ENCODE peak calls at places on chromosomes 13 and 19, in four cellular contexts. One of them, this sample, is unnamed.

GRCh38 chr19:10984166-10984735 is 23.4 kb downstream of the SMARCA4 start:
- DNase-seq in OCI-LY7: no peak
- DNase-seq in uterus: no peak
- DNase-seq in body of pancreas: no peak
- DNase-seq in this sample: no peak

GRCh38 chr13:59409211-59409610 is 754.5 kb downstream of the DIAPH3 start:
- DNase-seq in OCI-LY7: no peak
- DNase-seq in body of pancreas: peak
- DNase-seq in uterus: no peak
- DNase-seq in this sample: no peak

GRCh38 chr13:105907319-105908019 is 628.0 kb downstream of the EFNB2 start:
- DNase-seq in body of pancreas: no peak
- DNase-seq in OCI-LY7: no peak
- DNase-seq in uterus: no peak
- DNase-seq in this sample: no peak

GRCh38 chr19:4577020-4577782 is 17.7 kb upstream of the SEMA6B start:
- DNase-seq in body of pancreas: no peak
- DNase-seq in uterus: no peak
- DNase-seq in OCI-LY7: no peak
- DNase-seq in this sample: no peak

GRCh38 chr19:40270362-40271089 is 14.6 kb downstream of the AKT2 start:
- DNase-seq in uterus: no peak
- DNase-seq in body of pancreas: no peak
- DNase-seq in OCI-LY7: no peak
- DNase-seq in this sample: no peak

GRCh38 chr13:76980075-76980718 is 11.7 kb upstream of the CLN5 start:
- DNase-seq in OCI-LY7: peak
- DNase-seq in uterus: peak
- DNase-seq in body of pancreas: peak
- DNase-seq in this sample: no peak

GRCh38 chr13:75787249-75787940 is 151.3 kb downstream of the LMO7 start:
- DNase-seq in OCI-LY7: no peak
- DNase-seq in uterus: no peak
- DNase-seq in body of pancreas: no peak
- DNase-seq in this sample: no peak

GRCh38 chr19:38508507-38508906 is 75.0 kb downstream of the RYR1 start:
- DNase-seq in uterus: no peak
- DNase-seq in OCI-LY7: no peak
- DNase-seq in body of pancreas: no peak
- DNase-seq in this sample: no peak

GRCh38 chr19:35400773-35401100 is 29.9 kb downstream of the GPR42 start:
- DNase-seq in OCI-LY7: no peak
- DNase-seq in body of pancreas: no peak
- DNase-seq in uterus: no peak
- DNase-seq in this sample: no peak

GRCh38 chr13:111165189-111165588 is 50.1 kb downstream of the ARHGEF7 start:
- DNase-seq in uterus: no peak
- DNase-seq in OCI-LY7: no peak
- DNase-seq in body of pancreas: no peak
- DNase-seq in this sample: no peak

GRCh38 chr19:31334849-31335624 is 14.2 kb downstream of the TSHZ3 start:
- DNase-seq in uterus: peak
- DNase-seq in body of pancreas: no peak
- DNase-seq in OCI-LY7: no peak
- DNase-seq in this sample: no peak

GRCh38 chr19:13001502-13002388 is 6.5 kb downstream of the NFIX start:
- DNase-seq in body of pancreas: peak
- DNase-seq in uterus: peak
- DNase-seq in OCI-LY7: no peak
- DNase-seq in this sample: no peak

GRCh38 chr13:111253334-111253872 is 67.0 kb upstream of the TEX29 start:
- DNase-seq in body of pancreas: no peak
- DNase-seq in OCI-LY7: no peak
- DNase-seq in uterus: no peak
- DNase-seq in this sample: no peak

GRCh38 chr13:48318014-48318713 is 14.6 kb downstream of the RB1 start:
- DNase-seq in OCI-LY7: no peak
- DNase-seq in uterus: no peak
- DNase-seq in body of pancreas: peak
- DNase-seq in this sample: no peak

GRCh38 chr19:46902402-46902766 is 41.6 kb downstream of the ARHGAP35 start:
- DNase-seq in OCI-LY7: no peak
- DNase-seq in body of pancreas: peak
- DNase-seq in uterus: no peak
- DNase-seq in this sample: no peak

GRCh38 chr19:55179570-55180484 is at the start of gene SYT5:
- DNase-seq in body of pancreas: peak
- DNase-seq in uterus: no peak
- DNase-seq in OCI-LY7: peak
- DNase-seq in this sample: no peak

GRCh38 chr19:43639507-43640423 is at the start of gene CADM4:
- DNase-seq in uterus: peak
- DNase-seq in body of pancreas: peak
- DNase-seq in OCI-LY7: no peak
- DNase-seq in this sample: no peak

GRCh38 chr19:46861691-46862503 is 1.1 kb downstream of the ARHGAP35 start:
- DNase-seq in OCI-LY7: peak
- DNase-seq in uterus: peak
- DNase-seq in body of pancreas: peak
- DNase-seq in this sample: no peak

GRCh38 chr19:45498411-45499195 is at the start of gene PPM1N:
- DNase-seq in uterus: no peak
- DNase-seq in body of pancreas: no peak
- DNase-seq in OCI-LY7: peak
- DNase-seq in this sample: no peak

GRCh38 chr13:113364933-113365371 is 1.0 kb upstream of the GRTP1 start:
- DNase-seq in uterus: peak
- DNase-seq in OCI-LY7: no peak
- DNase-seq in body of pancreas: no peak
- DNase-seq in this sample: no peak

GRCh38 chr19:30662211-30662861 is 290.2 kb downstream of the ZNF536 start:
- DNase-seq in OCI-LY7: no peak
- DNase-seq in uterus: no peak
- DNase-seq in body of pancreas: peak
- DNase-seq in this sample: no peak

GRCh38 chr13:86655561-86655960 is 856.3 kb upstream of the SLITRK6 start:
- DNase-seq in body of pancreas: no peak
- DNase-seq in uterus: no peak
- DNase-seq in OCI-LY7: no peak
- DNase-seq in this sample: no peak

GRCh38 chr19:38209671-38210457 is 14.2 kb downstream of the DPF1 start:
- DNase-seq in uterus: peak
- DNase-seq in OCI-LY7: no peak
- DNase-seq in body of pancreas: peak
- DNase-seq in this sample: no peak

GRCh38 chr13:113319371-113319770 is 22.3 kb downstream of the LAMP1 start:
- DNase-seq in OCI-LY7: no peak
- DNase-seq in uterus: no peak
- DNase-seq in body of pancreas: no peak
- DNase-seq in this sample: no peak

GRCh38 chr19:28727133-28727834 is 485.7 kb downstream of the UQCRFS1 start:
- DNase-seq in OCI-LY7: no peak
- DNase-seq in body of pancreas: peak
- DNase-seq in uterus: no peak
- DNase-seq in this sample: no peak

GRCh38 chr13:46183018-46183940 is 1.3 kb upstream of the LCP1 start:
- DNase-seq in OCI-LY7: peak
- DNase-seq in body of pancreas: no peak
- DNase-seq in uterus: no peak
- DNase-seq in this sample: no peak

GRCh38 chr13:114324334-114324733 is 10.0 kb downstream of the CHAMP1 start:
- DNase-seq in uterus: no peak
- DNase-seq in OCI-LY7: no peak
- DNase-seq in body of pancreas: no peak
- DNase-seq in this sample: no peak

GRCh38 chr13:29423050-29423449 is 172.4 kb downstream of the SLC7A1 start:
- DNase-seq in body of pancreas: no peak
- DNase-seq in uterus: no peak
- DNase-seq in OCI-LY7: no peak
- DNase-seq in this sample: no peak

GRCh38 chr19:16301999-16302694 is 22.5 kb upstream of the KLF2 start:
- DNase-seq in body of pancreas: no peak
- DNase-seq in uterus: no peak
- DNase-seq in OCI-LY7: peak
- DNase-seq in this sample: no peak

DNA sequence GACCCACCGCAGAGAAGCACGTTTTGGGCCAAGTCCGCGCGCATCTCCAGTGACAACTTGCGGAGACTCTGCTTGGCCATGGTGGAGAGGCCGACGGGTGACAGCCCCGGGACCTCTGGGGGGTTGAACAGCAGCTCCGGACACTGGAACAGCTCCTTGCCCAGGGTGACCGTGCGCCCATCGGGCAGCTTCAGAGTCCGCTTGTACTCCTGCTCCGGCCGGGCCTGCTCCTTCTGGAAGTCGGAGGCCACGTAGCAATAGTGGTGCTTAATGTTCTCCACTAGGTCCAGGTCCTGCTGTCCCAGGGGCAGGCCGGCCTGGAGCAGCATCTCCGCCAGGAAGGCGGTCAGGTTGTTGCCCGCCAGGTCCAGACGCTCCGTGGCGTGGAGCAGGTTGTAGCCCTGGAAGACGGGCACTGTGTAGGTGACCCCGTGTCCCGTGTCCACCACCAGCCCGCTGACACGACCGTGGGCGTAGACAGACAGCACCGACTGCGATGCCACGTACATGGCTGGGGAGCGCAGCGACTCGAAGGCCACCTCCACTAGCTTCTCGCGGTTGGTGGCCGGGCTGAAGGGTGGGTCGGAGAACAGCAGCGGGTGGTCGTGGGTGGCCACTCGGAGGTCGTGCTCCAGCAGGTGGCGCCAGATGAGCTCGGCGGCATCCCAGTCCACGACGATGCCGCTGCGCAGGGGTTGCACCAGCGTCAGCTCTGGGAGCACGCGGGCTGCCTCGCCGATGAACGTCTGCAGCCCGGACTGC is 743 bp downstream of the ACTL9 start:
- DNase-seq in OCI-LY7: no peak
- DNase-seq in body of pancreas: no peak
- DNase-seq in uterus: no peak
- DNase-seq in this sample: no peak
- TF ChIP-seq CTCF in OCI-LY7: peak
- TF ChIP-seq CTCF in body of pancreas: no peak
- TF ChIP-seq CTCF in uterus: no peak
- TF ChIP-seq CTCF in this sample: no peak

DNA sequence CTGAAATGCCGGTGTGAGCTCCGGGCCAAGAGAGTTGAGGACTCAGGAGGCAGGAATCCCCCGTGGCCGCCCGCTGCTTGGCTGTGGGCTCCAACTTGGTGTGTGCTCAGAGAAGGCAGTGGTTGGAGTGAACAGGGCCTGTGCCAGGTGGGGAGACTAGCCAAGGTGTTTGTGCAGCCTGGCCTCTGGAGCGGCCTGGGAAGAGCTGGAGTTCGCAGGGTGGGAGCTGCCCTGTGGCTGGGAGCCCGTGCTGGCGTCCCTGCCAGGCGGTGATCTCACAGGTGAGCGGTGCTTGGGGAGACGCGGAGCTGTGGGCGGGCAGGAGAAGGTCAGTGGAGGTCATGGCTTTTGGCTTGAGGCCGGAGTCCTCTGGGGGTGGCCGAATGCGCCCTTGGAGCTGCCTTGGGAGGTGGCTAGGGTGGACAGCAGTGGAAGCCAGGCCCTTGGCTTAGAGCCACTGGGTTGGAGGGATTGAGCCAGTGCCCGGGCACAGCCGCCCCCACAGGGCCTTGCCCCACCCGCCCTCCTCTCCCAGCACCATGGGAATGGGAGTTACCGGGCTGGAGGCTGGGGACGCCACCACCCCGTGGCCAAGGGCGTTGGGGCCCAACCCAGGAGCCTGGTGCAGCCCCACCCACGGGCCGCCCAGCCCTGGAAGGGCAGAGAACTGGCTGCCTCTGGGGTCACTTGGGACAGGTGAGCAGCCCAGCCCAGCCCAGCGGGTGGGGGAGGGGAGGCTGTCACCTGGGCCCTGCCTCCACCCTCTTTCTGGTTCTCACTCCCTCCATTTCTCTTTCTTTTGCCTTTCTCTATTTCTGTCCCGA is 7.1 kb upstream of the CIRBP start:
- DNase-seq in body of pancreas: peak
- DNase-seq in uterus: peak
- DNase-seq in OCI-LY7: no peak
- DNase-seq in this sample: no peak
- H3K4me3 ChIP-seq in body of pancreas: no peak
- H3K4me3 ChIP-seq in uterus: peak
- H3K4me3 ChIP-seq in OCI-LY7: peak
- H3K4me3 ChIP-seq in this sample: peak

DNA sequence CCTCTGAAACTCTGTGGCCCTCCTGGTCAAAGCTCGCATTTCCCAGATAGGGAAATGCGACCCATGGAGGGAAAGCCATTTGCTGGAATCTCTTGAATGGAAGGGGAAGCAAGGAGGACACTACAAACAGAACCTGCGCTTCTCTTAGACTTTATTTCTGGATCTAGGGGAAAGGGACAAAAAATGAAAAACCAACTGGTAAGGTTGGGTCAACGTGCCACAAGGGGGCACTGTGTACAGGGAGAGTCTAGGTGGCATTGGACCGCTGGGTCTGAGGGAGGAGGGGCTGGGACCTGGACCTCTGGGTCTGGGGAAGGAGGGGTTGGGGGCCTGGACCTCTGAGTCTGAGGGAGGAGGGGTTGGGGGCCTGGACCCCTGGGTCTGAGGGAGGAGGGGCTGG is 5.0 kb downstream of the KLK4 start:
- DNase-seq in OCI-LY7: peak
- DNase-seq in uterus: no peak
- DNase-seq in body of pancreas: peak
- DNase-seq in this sample: no peak
- TF ChIP-seq CTCF in OCI-LY7: peak
- TF ChIP-seq CTCF in uterus: no peak
- TF ChIP-seq CTCF in body of pancreas: peak
- TF ChIP-seq CTCF in this sample: peak

GRCh38 chr13:36428083-36428482 is 4.2 kb upstream of the CCNA1 start:
- DNase-seq in OCI-LY7: no peak
- DNase-seq in body of pancreas: no peak
- DNase-seq in uterus: no peak
- DNase-seq in this sample: no peak

GRCh38 chr13:36430247-36431203 is 1.8 kb upstream of the CCNA1 start:
- DNase-seq in uterus: peak
- DNase-seq in body of pancreas: peak
- DNase-seq in OCI-LY7: no peak
- DNase-seq in this sample: no peak

GRCh38 chr13:36436811-36437210 is 4.5 kb downstream of the CCNA1 start:
- DNase-seq in body of pancreas: no peak
- DNase-seq in OCI-LY7: peak
- DNase-seq in uterus: no peak
- DNase-seq in this sample: no peak

GRCh38 chr13:36431204-36432105 is 840 bp upstream of the CCNA1 start:
- DNase-seq in uterus: no peak
- DNase-seq in OCI-LY7: no peak
- DNase-seq in body of pancreas: no peak
- DNase-seq in this sample: no peak

DNA sequence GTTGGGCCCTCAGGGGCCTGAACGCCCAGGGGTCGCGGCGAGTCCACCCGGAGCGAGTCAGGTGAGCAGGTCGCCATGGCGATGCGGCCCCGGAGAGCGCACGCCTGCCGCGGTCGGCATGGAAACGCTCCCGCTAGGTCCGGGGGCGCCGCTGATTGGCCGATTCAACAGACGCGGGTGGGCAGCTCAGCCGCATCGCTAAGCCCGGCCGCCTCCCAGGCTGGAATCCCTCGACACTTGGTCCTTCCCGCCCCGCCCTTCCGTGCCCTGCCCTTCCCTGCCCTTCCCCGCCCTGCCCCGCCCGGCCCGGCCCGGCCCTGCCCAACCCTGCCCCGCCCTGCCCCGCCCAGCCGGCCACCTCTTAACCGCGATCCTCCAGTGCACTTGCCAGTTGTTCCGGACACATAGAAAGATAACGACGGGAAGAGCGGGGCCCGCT is at the start of gene CCNA1:
- DNase-seq in OCI-LY7: no peak
- DNase-seq in body of pancreas: peak
- DNase-seq in uterus: peak
- DNase-seq in this sample: no peak
- H3K4me3 ChIP-seq in OCI-LY7: no peak
- H3K4me3 ChIP-seq in body of pancreas: no peak
- H3K4me3 ChIP-seq in uterus: peak
- H3K4me3 ChIP-seq in this sample: peak

This sample was measured in AG04449.